ENCODE peak calls at places on chromosomes 1 and 21, in seven cellular contexts. N is CD8-positive, alpha-beta T cell; M is keratinocyte; E is aorta; D is CD4-positive, CD25-positive, alpha-beta regulatory T cell; V is AG10803; A is adrenal gland. K is an unnamed sample.

GRCh38 chr1:211378844-211379243 is 52.2 kb downstream of the TRAF5 start:
- DNase-seq in N (no peak), M (no peak), V (peak; percentile 73), A (no peak), D (no peak), E (no peak), K (no peak)

GRCh38 chr21:45365608-45366241 is 39.2 kb upstream of the COL18A1 start:
- DNase-seq in N (no peak), V (peak; percentile 70), E (no peak), D (no peak), A (no peak), M (no peak), K (no peak)

GRCh38 chr1:10530281-10530740 is 55.6 kb downstream of the PEX14 start:
- DNase-seq in D (no peak), N (no peak), A (peak; percentile 78), E (peak; percentile 84), M (no peak), V (peak; percentile 29), K (no peak)

GRCh38 chr1:172343246-172344099 is 77.0 kb upstream of the C1orf105 start:
- DNase-seq in A (no peak), N (no peak), D (no peak), E (no peak), M (no peak), V (peak; percentile 94), K (no peak)

GRCh38 chr1:92623187-92623778 is 136.6 kb upstream of the GFI1 start:
- DNase-seq in N (no peak), E (no peak), V (peak; percentile 9), D (peak; percentile 39), M (no peak), A (no peak), K (peak; percentile 30)

GRCh38 chr21:29238967-29239289 is 59.8 kb upstream of the BACH1 start:
- DNase-seq in E (no peak), N (no peak), V (peak; percentile 31), M (no peak), A (no peak), D (no peak), K (no peak)

GRCh38 chr21:46421191-46421750 is 37.4 kb upstream of the DIP2A start:
- DNase-seq in N (no peak), V (no peak), E (peak; percentile 51), D (no peak), M (no peak), A (no peak), K (no peak)

GRCh38 chr1:168288311-168289052 is 7.8 kb downstream of the TBX19 start:
- DNase-seq in A (no peak), N (no peak), E (no peak), M (no peak), V (no peak), D (no peak), K (no peak)

GRCh38 chr21:43908167-43908566 is 43.1 kb downstream of the AGPAT3 start:
- DNase-seq in V (no peak), E (peak; percentile 73), D (no peak), A (peak; percentile 22), N (no peak), M (no peak), K (no peak)

GRCh38 chr1:155466617-155466972 is 96.0 kb downstream of the ASH1L start:
- DNase-seq in V (no peak), N (no peak), E (no peak), M (no peak), A (no peak), D (no peak), K (no peak)

GRCh38 chr1:97630281-97630680 is 290.6 kb downstream of the DPYD start:
- DNase-seq in E (no peak), N (no peak), V (no peak), A (no peak), D (no peak), M (no peak), K (peak; percentile 35)

GRCh38 chr1:212578043-212578442 is 30.5 kb upstream of the ATF3 start:
- DNase-seq in V (no peak), N (no peak), E (no peak), D (no peak), M (no peak), A (no peak), K (no peak)

GRCh38 chr21:46603228-46603627 is 1.7 kb downstream of the S100B start:
- DNase-seq in D (no peak), M (no peak), N (no peak), V (no peak), A (no peak), E (no peak), K (no peak)

GRCh38 chr1:168360151-168360550 is 79.5 kb downstream of the TBX19 start:
- DNase-seq in M (no peak), E (no peak), A (no peak), V (peak; percentile 25), N (no peak), D (no peak), K (no peak)

GRCh38 chr1:42177551-42177981 is 13.0 kb upstream of the GUCA2A start:
- DNase-seq in A (no peak), M (no peak), N (no peak), V (peak; percentile 88), E (peak; percentile 75), D (no peak), K (no peak)

GRCh38 chr21:26846036-26846931 is 1.1 kb upstream of the ADAMTS1 start:
- DNase-seq in D (no peak), V (peak; percentile 80), N (no peak), A (peak; percentile 77), E (peak; percentile 96), M (no peak), K (no peak)

GRCh38 chr1:201703646-201704438 is 125.1 kb upstream of the IPO9 start:
- DNase-seq in M (no peak), E (peak; percentile 95), N (peak; percentile 73), A (peak; percentile 84), V (peak; percentile 79), D (peak; percentile 29), K (peak; percentile 60)

GRCh38 chr1:185478878-185479277 is 161.8 kb upstream of the IVNS1ABP start:
- DNase-seq in D (no peak), M (no peak), N (no peak), V (no peak), A (no peak), E (no peak), K (no peak)

GRCh38 chr1:61967750-61968149 is 225.5 kb downstream of the PATJ start:
- DNase-seq in D (no peak), E (no peak), A (no peak), V (no peak), M (no peak), N (no peak), K (no peak)
- H3K4me3 ChIP-seq in D (no peak overlapping the region), E (no peak overlapping the region), A (no peak overlapping the region), V (no peak overlapping the region), M (no peak overlapping the region), N (no peak overlapping the region), K (no peak overlapping the region)

GRCh38 chr1:33338495-33339211 is 17.8 kb upstream of the A3GALT2 start:
- DNase-seq in M (no peak), D (no peak), N (no peak), E (no peak), V (peak; percentile 96), A (no peak), K (no peak)
- H3K4me3 ChIP-seq in M (peak overlapping the region; percentile 9), D (no peak overlapping the region), N (no peak overlapping the region), E (no peak overlapping the region), V (peak overlapping the region; percentile 31), A (peak overlapping the region; percentile 2), K (no peak overlapping the region)

GRCh38 chr1:90711696-90712095 is 5.4 kb downstream of the BARHL2 start:
- DNase-seq in E (no peak), D (no peak), A (no peak), M (no peak), N (no peak), V (no peak), K (no peak)

GRCh38 chr1:90709535-90709934 is 7.6 kb downstream of the BARHL2 start:
- DNase-seq in D (no peak), E (no peak), A (no peak), V (no peak), M (no peak), N (no peak), K (no peak)

GRCh38 chr1:90712153-90712930 is 4.8 kb downstream of the BARHL2 start:
- DNase-seq in M (no peak), E (no peak), N (no peak), A (no peak), D (no peak), V (no peak), K (no peak)

GRCh38 chr1:90708826-90709225 is 8.3 kb downstream of the BARHL2 start:
- DNase-seq in M (no peak), E (no peak), N (no peak), A (no peak), V (no peak), D (no peak), K (no peak)

DNA sequence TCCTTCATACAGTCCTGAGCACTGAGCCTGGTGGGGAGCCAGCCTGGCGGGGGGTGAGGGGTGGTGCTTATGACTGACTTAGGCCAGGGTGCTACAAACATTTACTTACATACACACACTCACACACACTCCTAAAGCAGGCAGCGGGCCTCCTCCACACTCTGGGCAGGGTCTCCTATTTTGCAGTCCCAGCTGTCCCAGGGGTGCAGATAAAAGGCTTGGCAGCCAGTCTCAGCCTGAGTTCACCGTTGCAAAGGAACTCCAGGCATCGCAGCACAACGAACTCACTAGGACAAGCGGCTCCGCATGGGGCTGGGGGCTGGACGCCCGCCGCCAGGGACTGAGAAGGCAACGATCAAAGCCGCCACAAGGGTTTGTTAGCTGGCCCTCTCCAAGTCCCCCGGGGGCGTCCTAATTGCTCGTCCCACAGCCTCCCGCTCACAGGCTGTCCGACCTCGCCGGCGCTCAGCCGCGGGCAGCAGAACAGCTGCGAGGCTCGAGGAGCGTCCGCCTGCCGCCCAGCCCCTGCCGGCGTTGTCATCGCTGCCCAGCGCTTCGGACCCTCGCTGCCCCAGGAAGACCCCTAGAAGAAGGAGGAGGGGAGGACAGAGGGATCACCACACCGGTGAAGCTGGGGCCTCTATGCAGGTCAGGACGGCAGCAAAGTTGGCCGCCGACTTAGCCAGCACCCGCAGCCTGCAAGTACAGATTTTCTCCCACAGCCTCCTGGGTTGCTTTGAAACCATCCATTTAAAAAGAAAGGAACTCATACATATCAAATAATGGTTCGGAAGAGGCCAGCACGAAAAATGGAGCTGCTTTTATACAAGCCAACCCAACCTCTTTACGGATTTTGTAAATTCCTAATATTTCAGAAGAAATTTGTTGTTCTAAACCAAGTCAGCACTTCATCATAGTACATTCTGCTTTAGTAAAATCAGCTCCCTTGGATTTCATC is 6.2 kb downstream of the BARHL2 start:
- DNase-seq in V (no peak), A (no peak), N (no peak), M (no peak), E (no peak), D (no peak), K (no peak)
- H3K4me3 ChIP-seq in V (no peak overlapping the region), A (no peak overlapping the region), N (no peak overlapping the region), M (no peak overlapping the region), E (no peak overlapping the region), D (no peak overlapping the region), K (no peak overlapping the region)

DNA sequence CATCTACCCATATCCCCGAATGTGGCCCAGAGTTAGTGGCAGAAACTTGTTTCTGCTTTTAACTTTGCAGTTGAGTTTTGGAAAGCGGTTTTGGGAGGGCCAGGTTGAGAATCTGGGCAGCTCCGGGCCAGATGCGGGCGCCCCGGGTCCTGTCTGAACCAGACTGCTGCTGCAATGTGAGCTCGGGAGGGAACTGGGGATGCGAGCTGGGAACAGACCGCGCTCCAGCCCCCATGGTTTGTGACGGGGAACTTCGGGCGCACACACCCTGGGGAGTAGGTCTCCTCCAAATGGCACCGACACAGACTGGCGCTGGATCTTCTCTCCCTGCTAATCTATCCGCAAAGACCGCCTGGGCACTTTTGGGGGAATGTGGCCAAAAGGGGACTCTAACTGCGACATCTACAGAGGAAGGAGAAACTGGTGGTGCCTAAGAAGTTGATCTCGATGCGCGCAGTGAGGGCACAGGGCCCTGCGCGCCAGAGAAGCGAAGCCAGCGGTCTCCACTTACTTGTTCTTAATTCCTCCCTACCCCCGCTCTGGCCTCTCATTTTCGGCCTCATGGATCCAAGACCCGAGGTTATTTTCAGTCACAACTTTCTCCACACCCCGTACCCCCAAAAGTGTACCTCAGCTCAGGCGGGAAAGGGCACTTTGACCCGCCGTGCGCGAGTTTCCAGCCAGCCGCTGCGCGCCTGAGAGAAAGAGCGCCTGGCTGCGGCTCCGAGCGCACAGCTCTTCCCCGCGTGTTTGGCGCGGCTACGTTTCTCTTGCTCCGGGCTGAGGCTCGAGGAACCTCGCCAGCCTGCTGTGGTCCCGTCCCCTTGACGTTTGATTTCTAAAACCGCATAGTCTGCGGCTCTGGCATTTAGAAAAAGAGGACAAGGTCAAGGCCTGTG is 411.0 kb upstream of the ESRRG start:
- DNase-seq in V (no peak), A (no peak), M (no peak), N (no peak), D (no peak), E (no peak), K (no peak)
- H3K4me3 ChIP-seq in V (no peak overlapping the region), A (peak overlapping the region; percentile 49), M (peak overlapping the region; percentile 67), N (no peak overlapping the region), D (no peak overlapping the region), E (no peak overlapping the region), K (no peak overlapping the region)